ENCODE peak calls at places on chromosomes 13 and 19, in ten cellular contexts. One of them, this sample, is unnamed.

GRCh38 chr19:29622191-29623070 is 16.3 kb downstream of the POP4 start:
- DNase-seq in effector memory CD4-positive, alpha-beta T cell: no peak
- DNase-seq in DND-41: peak
- DNase-seq in fibroblast of lung: no peak
- DNase-seq in suprapubic skin: no peak
- DNase-seq in heart right ventricle: no peak
- DNase-seq in GM23248: no peak
- DNase-seq in left ventricle myocardium inferior: no peak
- DNase-seq in mesendoderm: peak
- DNase-seq in mammary epithelial cell: no peak
- DNase-seq in this sample: no peak

GRCh38 chr13:41802684-41803554 is 158.0 kb downstream of the VWA8 start:
- DNase-seq in effector memory CD4-positive, alpha-beta T cell: no peak
- DNase-seq in DND-41: no peak
- DNase-seq in fibroblast of lung: peak
- DNase-seq in suprapubic skin: no peak
- DNase-seq in heart right ventricle: no peak
- DNase-seq in GM23248: peak
- DNase-seq in left ventricle myocardium inferior: no peak
- DNase-seq in mesendoderm: peak
- DNase-seq in mammary epithelial cell: peak
- DNase-seq in this sample: no peak

GRCh38 chr13:35744144-35744543 is 267.7 kb upstream of the MAB21L1 start:
- DNase-seq in effector memory CD4-positive, alpha-beta T cell: no peak
- DNase-seq in DND-41: no peak
- DNase-seq in fibroblast of lung: no peak
- DNase-seq in suprapubic skin: no peak
- DNase-seq in heart right ventricle: no peak
- DNase-seq in GM23248: no peak
- DNase-seq in left ventricle myocardium inferior: no peak
- DNase-seq in mesendoderm: no peak
- DNase-seq in mammary epithelial cell: no peak
- DNase-seq in this sample: no peak

GRCh38 chr13:20814224-20814910 is 40.6 kb upstream of the EEF1AKMT1 start:
- DNase-seq in effector memory CD4-positive, alpha-beta T cell: no peak
- DNase-seq in DND-41: no peak
- DNase-seq in fibroblast of lung: peak
- DNase-seq in suprapubic skin: peak
- DNase-seq in heart right ventricle: peak
- DNase-seq in GM23248: peak
- DNase-seq in left ventricle myocardium inferior: peak
- DNase-seq in mesendoderm: peak
- DNase-seq in mammary epithelial cell: peak
- DNase-seq in this sample: peak

GRCh38 chr13:33862006-33862405 is 44.1 kb downstream of the RFC3 start:
- DNase-seq in effector memory CD4-positive, alpha-beta T cell: no peak
- DNase-seq in DND-41: no peak
- DNase-seq in fibroblast of lung: no peak
- DNase-seq in suprapubic skin: no peak
- DNase-seq in heart right ventricle: no peak
- DNase-seq in GM23248: no peak
- DNase-seq in left ventricle myocardium inferior: no peak
- DNase-seq in mesendoderm: no peak
- DNase-seq in mammary epithelial cell: no peak
- DNase-seq in this sample: no peak

GRCh38 chr13:110699148-110700145 is 6.5 kb downstream of the CARS2 start:
- DNase-seq in effector memory CD4-positive, alpha-beta T cell: no peak
- DNase-seq in DND-41: no peak
- DNase-seq in fibroblast of lung: no peak
- DNase-seq in suprapubic skin: peak
- DNase-seq in heart right ventricle: no peak
- DNase-seq in GM23248: no peak
- DNase-seq in left ventricle myocardium inferior: no peak
- DNase-seq in mesendoderm: no peak
- DNase-seq in mammary epithelial cell: no peak
- DNase-seq in this sample: no peak

GRCh38 chr13:48709213-48709612 is 55.5 kb downstream of the CYSLTR2 start:
- DNase-seq in effector memory CD4-positive, alpha-beta T cell: no peak
- DNase-seq in DND-41: no peak
- DNase-seq in fibroblast of lung: no peak
- DNase-seq in suprapubic skin: no peak
- DNase-seq in heart right ventricle: no peak
- DNase-seq in GM23248: no peak
- DNase-seq in left ventricle myocardium inferior: no peak
- DNase-seq in mesendoderm: peak
- DNase-seq in mammary epithelial cell: peak
- DNase-seq in this sample: no peak

GRCh38 chr13:107351305-107351704 is 783.4 kb upstream of the ARGLU1 start:
- DNase-seq in effector memory CD4-positive, alpha-beta T cell: no peak
- DNase-seq in DND-41: no peak
- DNase-seq in fibroblast of lung: peak
- DNase-seq in suprapubic skin: no peak
- DNase-seq in heart right ventricle: no peak
- DNase-seq in GM23248: no peak
- DNase-seq in left ventricle myocardium inferior: no peak
- DNase-seq in mesendoderm: peak
- DNase-seq in mammary epithelial cell: no peak
- DNase-seq in this sample: no peak

GRCh38 chr13:56247692-56248091 is 893.0 kb upstream of the PRR20A start:
- DNase-seq in effector memory CD4-positive, alpha-beta T cell: no peak
- DNase-seq in DND-41: no peak
- DNase-seq in fibroblast of lung: no peak
- DNase-seq in suprapubic skin: no peak
- DNase-seq in heart right ventricle: no peak
- DNase-seq in GM23248: no peak
- DNase-seq in left ventricle myocardium inferior: no peak
- DNase-seq in mesendoderm: no peak
- DNase-seq in mammary epithelial cell: no peak
- DNase-seq in this sample: no peak

GRCh38 chr19:2716275-2716650 is 4.9 kb downstream of the DIRAS1 start:
- DNase-seq in effector memory CD4-positive, alpha-beta T cell: no peak
- DNase-seq in DND-41: no peak
- DNase-seq in fibroblast of lung: no peak
- DNase-seq in suprapubic skin: no peak
- DNase-seq in heart right ventricle: no peak
- DNase-seq in GM23248: no peak
- DNase-seq in left ventricle myocardium inferior: no peak
- DNase-seq in mesendoderm: no peak
- DNase-seq in mammary epithelial cell: no peak
- DNase-seq in this sample: no peak

GRCh38 chr13:27770809-27771208 is 21.5 kb upstream of the GSX1 start:
- DNase-seq in effector memory CD4-positive, alpha-beta T cell: no peak
- DNase-seq in DND-41: peak
- DNase-seq in fibroblast of lung: peak
- DNase-seq in suprapubic skin: no peak
- DNase-seq in heart right ventricle: no peak
- DNase-seq in GM23248: peak
- DNase-seq in left ventricle myocardium inferior: no peak
- DNase-seq in mesendoderm: peak
- DNase-seq in mammary epithelial cell: peak
- DNase-seq in this sample: peak

GRCh38 chr13:40190656-40191100 is 475.8 kb downstream of the FOXO1 start:
- DNase-seq in effector memory CD4-positive, alpha-beta T cell: peak
- DNase-seq in DND-41: peak
- DNase-seq in fibroblast of lung: peak
- DNase-seq in suprapubic skin: no peak
- DNase-seq in heart right ventricle: no peak
- DNase-seq in GM23248: peak
- DNase-seq in left ventricle myocardium inferior: no peak
- DNase-seq in mesendoderm: peak
- DNase-seq in mammary epithelial cell: peak
- DNase-seq in this sample: peak

GRCh38 chr19:13026478-13026999 is 31.3 kb downstream of the NFIX start:
- DNase-seq in effector memory CD4-positive, alpha-beta T cell: no peak
- DNase-seq in DND-41: no peak
- DNase-seq in fibroblast of lung: peak
- DNase-seq in suprapubic skin: no peak
- DNase-seq in heart right ventricle: no peak
- DNase-seq in GM23248: peak
- DNase-seq in left ventricle myocardium inferior: no peak
- DNase-seq in mesendoderm: no peak
- DNase-seq in mammary epithelial cell: peak
- DNase-seq in this sample: no peak

GRCh38 chr13:110453767-110454166 is 107.8 kb downstream of the RAB20 start:
- DNase-seq in effector memory CD4-positive, alpha-beta T cell: no peak
- DNase-seq in DND-41: no peak
- DNase-seq in fibroblast of lung: no peak
- DNase-seq in suprapubic skin: no peak
- DNase-seq in heart right ventricle: no peak
- DNase-seq in GM23248: no peak
- DNase-seq in left ventricle myocardium inferior: no peak
- DNase-seq in mesendoderm: no peak
- DNase-seq in mammary epithelial cell: no peak
- DNase-seq in this sample: no peak

GRCh38 chr19:35264281-35265125 is 4.3 kb upstream of the USF2 start:
- DNase-seq in effector memory CD4-positive, alpha-beta T cell: no peak
- DNase-seq in DND-41: no peak
- DNase-seq in fibroblast of lung: no peak
- DNase-seq in suprapubic skin: peak
- DNase-seq in heart right ventricle: no peak
- DNase-seq in GM23248: no peak
- DNase-seq in left ventricle myocardium inferior: no peak
- DNase-seq in mesendoderm: no peak
- DNase-seq in mammary epithelial cell: no peak
- DNase-seq in this sample: peak

GRCh38 chr13:96940961-96941360 is 53.3 kb downstream of the OXGR1 start:
- DNase-seq in effector memory CD4-positive, alpha-beta T cell: no peak
- DNase-seq in DND-41: no peak
- DNase-seq in fibroblast of lung: no peak
- DNase-seq in suprapubic skin: no peak
- DNase-seq in heart right ventricle: no peak
- DNase-seq in GM23248: no peak
- DNase-seq in left ventricle myocardium inferior: no peak
- DNase-seq in mesendoderm: no peak
- DNase-seq in mammary epithelial cell: peak
- DNase-seq in this sample: no peak

GRCh38 chr13:46555722-46556121 is 2.8 kb downstream of the LRCH1 start:
- DNase-seq in effector memory CD4-positive, alpha-beta T cell: no peak
- DNase-seq in DND-41: no peak
- DNase-seq in fibroblast of lung: no peak
- DNase-seq in suprapubic skin: no peak
- DNase-seq in heart right ventricle: no peak
- DNase-seq in GM23248: no peak
- DNase-seq in left ventricle myocardium inferior: no peak
- DNase-seq in mesendoderm: no peak
- DNase-seq in mammary epithelial cell: no peak
- DNase-seq in this sample: no peak
- H3K4me3 ChIP-seq in effector memory CD4-positive, alpha-beta T cell: no peak
- H3K4me3 ChIP-seq in DND-41: peak
- H3K4me3 ChIP-seq in fibroblast of lung: no peak
- H3K4me3 ChIP-seq in suprapubic skin: no peak
- H3K4me3 ChIP-seq in heart right ventricle: no peak
- H3K4me3 ChIP-seq in GM23248: peak
- H3K4me3 ChIP-seq in left ventricle myocardium inferior: peak
- H3K4me3 ChIP-seq in mesendoderm: no peak
- H3K4me3 ChIP-seq in mammary epithelial cell: no peak
- H3K4me3 ChIP-seq in this sample: peak

DNA sequence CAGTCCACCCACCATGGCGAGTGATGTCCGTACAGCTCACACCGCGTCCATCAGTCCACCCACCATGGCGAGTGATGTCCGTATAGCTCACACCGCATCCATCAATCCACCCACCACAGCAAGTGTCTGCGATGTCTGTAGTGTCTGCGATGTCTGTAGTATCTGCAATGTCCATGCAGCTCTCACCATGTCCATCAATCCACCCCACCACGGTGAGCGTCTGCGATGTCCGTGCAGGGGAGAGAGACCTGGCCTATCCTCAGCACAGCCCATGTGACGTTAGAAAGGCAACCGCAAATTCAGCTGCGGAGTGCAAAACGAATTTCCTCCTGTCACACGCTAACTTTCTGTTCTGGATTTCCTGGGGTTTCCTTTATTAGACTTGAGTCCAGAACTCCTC is 18.5 kb downstream of the RASA3 start:
- DNase-seq in effector memory CD4-positive, alpha-beta T cell: no peak
- DNase-seq in DND-41: no peak
- DNase-seq in fibroblast of lung: no peak
- DNase-seq in suprapubic skin: peak
- DNase-seq in heart right ventricle: no peak
- DNase-seq in GM23248: no peak
- DNase-seq in left ventricle myocardium inferior: no peak
- DNase-seq in mesendoderm: no peak
- DNase-seq in mammary epithelial cell: no peak
- DNase-seq in this sample: no peak
- H3K27ac ChIP-seq in effector memory CD4-positive, alpha-beta T cell: peak
- H3K27ac ChIP-seq in DND-41: peak
- H3K27ac ChIP-seq in fibroblast of lung: peak
- H3K27ac ChIP-seq in suprapubic skin: no peak
- H3K27ac ChIP-seq in heart right ventricle: no peak
- H3K27ac ChIP-seq in GM23248: peak
- H3K27ac ChIP-seq in left ventricle myocardium inferior: no peak
- H3K27ac ChIP-seq in mesendoderm: no peak
- H3K27ac ChIP-seq in mammary epithelial cell: no peak
- H3K27ac ChIP-seq in this sample: no peak

GRCh38 chr19:53960886-53961285 is 1.9 kb upstream of the CACNG8 start:
- DNase-seq in effector memory CD4-positive, alpha-beta T cell: no peak
- DNase-seq in DND-41: no peak
- DNase-seq in fibroblast of lung: no peak
- DNase-seq in suprapubic skin: no peak
- DNase-seq in heart right ventricle: no peak
- DNase-seq in GM23248: no peak
- DNase-seq in left ventricle myocardium inferior: no peak
- DNase-seq in mesendoderm: no peak
- DNase-seq in mammary epithelial cell: no peak
- DNase-seq in this sample: no peak
- H3K4me3 ChIP-seq in effector memory CD4-positive, alpha-beta T cell: no peak
- H3K4me3 ChIP-seq in DND-41: no peak
- H3K4me3 ChIP-seq in fibroblast of lung: no peak
- H3K4me3 ChIP-seq in suprapubic skin: no peak
- H3K4me3 ChIP-seq in heart right ventricle: no peak
- H3K4me3 ChIP-seq in GM23248: no peak
- H3K4me3 ChIP-seq in left ventricle myocardium inferior: no peak
- H3K4me3 ChIP-seq in mesendoderm: no peak
- H3K4me3 ChIP-seq in mammary epithelial cell: no peak
- H3K4me3 ChIP-seq in this sample: no peak

DNA sequence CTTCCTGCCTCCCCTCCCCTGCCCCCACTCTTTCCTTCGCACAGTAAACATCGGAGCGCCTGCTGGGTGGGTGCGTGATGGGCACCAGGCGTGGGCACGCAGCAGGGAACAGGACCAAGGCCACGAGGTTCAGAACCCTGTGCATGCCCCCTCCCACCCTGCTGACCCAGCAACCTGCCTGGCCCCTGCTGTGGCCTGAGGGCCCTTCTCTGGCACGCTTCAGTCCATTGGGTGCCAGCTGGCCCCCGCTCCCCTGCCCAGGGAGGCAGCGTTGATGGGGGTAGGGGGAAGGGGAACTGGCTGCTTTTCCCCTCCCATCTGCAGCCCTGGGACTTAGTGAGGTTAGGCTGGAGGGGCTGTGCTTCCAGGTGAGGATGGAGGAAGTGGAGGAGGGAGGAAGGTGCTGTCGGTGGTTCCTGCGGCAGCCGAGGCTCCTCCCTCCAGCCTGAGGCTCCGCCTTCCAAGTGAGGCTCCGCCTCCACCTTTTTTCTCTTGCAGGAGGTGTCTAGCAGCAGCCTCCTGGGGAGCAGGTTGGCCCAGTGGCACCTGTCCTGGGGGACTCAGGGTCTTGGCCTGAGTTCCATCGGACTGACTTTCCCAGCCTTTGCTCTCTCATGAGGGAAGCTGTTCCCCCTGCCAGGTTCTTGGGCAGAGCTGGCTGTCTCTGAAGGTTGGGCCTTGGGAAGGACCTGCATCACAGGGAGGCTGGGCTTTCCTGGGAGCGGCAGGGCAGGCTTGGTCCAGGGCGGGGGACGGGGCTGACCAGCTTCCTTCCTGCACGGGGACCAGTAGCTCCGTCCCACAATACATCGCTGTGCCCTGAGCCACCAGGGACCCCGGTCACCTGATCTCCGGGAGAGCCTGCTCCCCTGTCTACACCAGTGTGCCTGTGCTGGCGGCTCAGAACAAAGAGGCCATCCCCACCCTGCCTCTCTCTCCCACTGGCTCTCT is 7.3 kb downstream of the PIAS4 start:
- DNase-seq in effector memory CD4-positive, alpha-beta T cell: peak
- DNase-seq in DND-41: peak
- DNase-seq in fibroblast of lung: no peak
- DNase-seq in suprapubic skin: peak
- DNase-seq in heart right ventricle: peak
- DNase-seq in GM23248: no peak
- DNase-seq in left ventricle myocardium inferior: peak
- DNase-seq in mesendoderm: peak
- DNase-seq in mammary epithelial cell: no peak
- DNase-seq in this sample: no peak
- H3K27ac ChIP-seq in effector memory CD4-positive, alpha-beta T cell: no peak
- H3K27ac ChIP-seq in DND-41: no peak
- H3K27ac ChIP-seq in fibroblast of lung: no peak
- H3K27ac ChIP-seq in suprapubic skin: peak
- H3K27ac ChIP-seq in heart right ventricle: peak
- H3K27ac ChIP-seq in GM23248: no peak
- H3K27ac ChIP-seq in left ventricle myocardium inferior: peak
- H3K27ac ChIP-seq in mesendoderm: no peak
- H3K27ac ChIP-seq in mammary epithelial cell: no peak
- H3K27ac ChIP-seq in this sample: no peak